ENCODE peak calls at places on chromosomes 3 and 15, in seven cellular contexts. N, J, B, E, D, Q and T are unnamed samples.

GRCh38 chr3:139808196-139808595 is 126.8 kb upstream of the CLSTN2 start:
- DNase-seq in Q (no peak), N (no peak), B (no peak), D (no peak), J (no peak), E (no peak), T (no peak)

GRCh38 chr15:73955851-73956250 is 29.6 kb downstream of the LOXL1 start:
- DNase-seq in E (no peak), Q (no peak), N (no peak), J (peak), B (no peak), D (no peak), T (no peak)

GRCh38 chr3:125300416-125300815 is 74.7 kb downstream of the ZNF148 start:
- DNase-seq in D (no peak), E (no peak), B (no peak), N (no peak), J (no peak), Q (peak), T (peak)

GRCh38 chr15:51097553-51098330 is 3.0 kb upstream of the TNFAIP8L3 start:
- DNase-seq in E (no peak), N (no peak), J (no peak), B (no peak), Q (peak), D (no peak), T (no peak)

GRCh38 chr3:53196575-53197407 is 35.8 kb downstream of the PRKCD start:
- DNase-seq in E (peak), D (no peak), B (peak), Q (peak), J (no peak), N (peak), T (no peak)

GRCh38 chr3:194956697-194957396 is 271.2 kb downstream of the FAM43A start:
- DNase-seq in J (no peak), B (no peak), E (no peak), N (no peak), Q (no peak), D (no peak), T (no peak)

GRCh38 chr3:43023066-43023465 is 44.0 kb downstream of the GASK1A start:
- DNase-seq in N (no peak), B (no peak), J (peak), Q (no peak), E (no peak), D (no peak), T (no peak)

GRCh38 chr15:78195735-78196201 is 38.6 kb downstream of the ACSBG1 start:
- DNase-seq in Q (peak), N (no peak), B (peak), J (peak), E (peak), D (peak), T (no peak)

GRCh38 chr15:47726399-47726823 is 9.1 kb downstream of the SEMA6D start:
- DNase-seq in D (no peak), E (no peak), Q (no peak), J (no peak), B (no peak), N (no peak), T (no peak)

GRCh38 chr15:69118089-69118488 is 42.3 kb upstream of the GLCE start:
- DNase-seq in D (no peak), Q (no peak), N (no peak), B (no peak), E (no peak), J (no peak), T (no peak)

GRCh38 chr3:154301556-154301955 is 22.7 kb downstream of the DHX36 start:
- DNase-seq in E (no peak), N (no peak), B (no peak), Q (no peak), D (no peak), J (no peak), T (no peak)

GRCh38 chr15:45630958-45631691 is 3.7 kb upstream of the SQOR start:
- DNase-seq in E (peak), N (peak), J (no peak), Q (peak), B (peak), D (no peak), T (peak)
- H3K4me3 ChIP-seq in E (no peak), N (peak), J (peak), Q (peak), B (no peak), D (peak), T (peak)

DNA sequence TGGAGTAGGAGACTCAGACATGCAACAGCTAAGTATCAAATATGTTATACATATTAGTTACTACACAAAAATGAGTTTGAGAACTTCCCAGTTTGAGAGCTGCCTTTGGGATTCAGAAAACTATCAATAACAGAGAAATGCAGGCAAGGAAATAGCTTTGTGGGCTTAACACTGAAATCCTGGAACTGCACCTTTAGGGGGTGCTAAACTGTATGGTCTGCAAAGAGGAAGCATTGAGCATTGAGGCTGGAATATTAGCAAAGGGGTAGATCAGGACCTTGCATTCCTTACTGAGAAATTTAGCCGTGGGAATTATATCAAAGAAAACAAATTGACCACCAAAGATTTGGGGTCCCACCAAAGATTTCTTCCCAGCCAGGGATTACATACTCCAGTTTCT is 580.0 kb downstream of the ZNF385D start:
- DNase-seq in D (no peak), J (no peak), E (no peak), Q (peak), N (no peak), B (peak), T (no peak)
- TF ChIP-seq CTCF in D (no peak), J (no peak), E (no peak), Q (peak), N (no peak), B (peak), T (peak)

DNA sequence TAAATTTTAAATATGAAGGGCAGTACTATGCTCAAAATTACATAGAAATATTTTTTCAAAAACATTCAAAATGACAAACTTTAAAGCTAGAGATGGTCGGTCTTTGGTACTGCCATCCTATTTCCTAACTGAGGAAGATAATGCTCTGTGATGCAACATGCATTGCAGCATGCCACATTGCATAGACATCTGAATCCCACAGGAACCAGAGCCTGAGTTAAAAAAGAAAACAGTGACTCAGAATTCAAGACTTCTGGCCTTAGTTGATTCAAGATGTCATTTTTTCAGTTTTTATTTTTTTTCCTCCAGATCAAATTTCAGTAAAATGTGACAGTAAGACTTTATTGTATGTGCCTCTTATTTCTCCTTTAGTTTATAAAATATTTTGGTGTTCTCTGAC is 33.1 kb downstream of the TP63 start:
- DNase-seq in B (no peak), E (no peak), N (no peak), D (no peak), J (no peak), Q (peak), T (peak)
- H3K4me3 ChIP-seq in B (no peak), E (no peak), N (no peak), D (no peak), J (no peak), Q (no peak), T (no peak)

GRCh38 chr3:174891524-174892203 is 32.5 kb downstream of the NAALADL2 start:
- DNase-seq in B (no peak), D (no peak), J (no peak), N (no peak), Q (no peak), E (no peak), T (no peak)
- TF ChIP-seq CTCF in B (no peak), D (no peak), J (no peak), N (no peak), Q (no peak), E (no peak), T (no peak)

GRCh38 chr15:57245714-57246113 is 130.6 kb upstream of the CGNL1 start:
- DNase-seq in D (no peak), Q (no peak), J (no peak), E (no peak), B (no peak), N (no peak), T (no peak)

GRCh38 chr15:57248074-57248473 is 128.2 kb upstream of the CGNL1 start:
- DNase-seq in J (no peak), D (no peak), E (no peak), B (no peak), Q (no peak), N (no peak), T (no peak)

GRCh38 chr15:57245130-57245529 is 131.2 kb upstream of the CGNL1 start:
- DNase-seq in D (no peak), J (no peak), B (no peak), E (no peak), Q (peak), N (no peak), T (no peak)
- H3K4me3 ChIP-seq in D (no peak), J (no peak), B (no peak), E (no peak), Q (no peak), N (no peak), T (no peak)

GRCh38 chr15:80308002-80308401 is 56.0 kb upstream of the CTXND1 start:
- DNase-seq in Q (no peak), B (no peak), E (no peak), D (no peak), J (no peak), N (no peak), T (no peak)
- TF ChIP-seq CTCF in Q (no peak), B (peak), E (no peak), D (no peak), J (no peak), N (no peak), T (no peak)

GRCh38 chr3:109331692-109332091 is 5.7 kb downstream of the DPPA4 start:
- DNase-seq in E (no peak), N (no peak), D (no peak), Q (no peak), J (no peak), B (no peak), T (no peak)
- H3K4me3 ChIP-seq in E (no peak), N (no peak), D (no peak), Q (no peak), J (no peak), B (no peak), T (no peak)

DNA sequence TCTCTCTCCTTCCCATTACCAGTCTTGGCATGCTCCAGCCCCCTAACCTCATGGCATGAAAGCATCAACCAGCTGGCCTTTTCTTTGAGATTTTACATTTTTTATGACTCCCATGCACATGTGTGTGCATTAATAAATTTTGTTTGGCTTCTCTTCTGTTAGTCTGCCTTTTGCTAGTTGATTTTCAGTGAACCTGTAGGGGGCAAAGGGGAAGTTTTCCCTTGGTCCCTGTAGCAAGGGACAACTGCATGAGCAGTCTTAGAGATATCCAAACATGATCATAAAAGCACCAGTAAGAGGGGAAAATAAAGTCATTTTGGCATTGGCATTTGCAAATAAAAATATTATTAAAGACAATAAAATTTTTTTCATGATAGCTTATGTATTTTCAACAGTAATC is 73.7 kb downstream of the OXSM start:
- DNase-seq in N (no peak), E (no peak), Q (no peak), D (no peak), J (no peak), B (no peak), T (no peak)
- TF ChIP-seq CTCF in N (peak), E (no peak), Q (peak), D (no peak), J (no peak), B (peak), T (peak)